ENCODE peak calls at places on chromosomes 2 and 18, in five cellular contexts. C is SW480, W is AG04450, V is tibial nerve, X is GM03348. Z is an unnamed sample.

GRCh38 chr2:20555954-20556353 is 94.9 kb downstream of the HS1BP3 start:
- DNase-seq in W (no peak), V (no peak), X (no peak), C (no peak), Z (no peak)

GRCh38 chr2:38966678-38967077 is 77.0 kb downstream of the ARHGEF33 start:
- DNase-seq in V (no peak), X (no peak), C (no peak), W (no peak), Z (peak; percentile 24)

GRCh38 chr2:215723011-215723410 is 287.1 kb upstream of the FN1 start:
- DNase-seq in X (no peak), W (no peak), C (no peak), V (no peak), Z (no peak)

GRCh38 chr2:66729391-66729790 is 294.5 kb downstream of the MEIS1 start:
- DNase-seq in W (no peak), X (peak; percentile 9), V (no peak), C (no peak), Z (no peak)

GRCh38 chr2:120722603-120723421 is 12.9 kb upstream of the GLI2 start:
- DNase-seq in W (no peak), X (peak; percentile 39), C (no peak), V (no peak), Z (no peak)

GRCh38 chr18:37662546-37663339 is 97.1 kb upstream of the CELF4 start:
- DNase-seq in V (no peak), X (no peak), C (no peak), W (no peak), Z (no peak)

GRCh38 chr2:71687412-71687811 is 234.1 kb downstream of the DYSF start:
- DNase-seq in V (no peak), C (no peak), X (no peak), W (no peak), Z (no peak)

GRCh38 chr2:68385232-68385906 is 20.3 kb downstream of the PLEK start:
- DNase-seq in V (no peak), C (no peak), W (no peak), X (no peak), Z (no peak)

GRCh38 chr18:8800041-8800441 is 94.7 kb downstream of the MTCL1 start:
- DNase-seq in W (peak; percentile 61), X (peak; percentile 66), V (no peak), C (no peak), Z (no peak)

GRCh38 chr2:48512071-48512470 is 17.9 kb upstream of the STON1 start:
- DNase-seq in C (no peak), X (no peak), W (no peak), V (no peak), Z (no peak)

GRCh38 chr18:43486462-43486861 is 209.2 kb upstream of the SYT4 start:
- DNase-seq in X (no peak), C (no peak), V (no peak), W (no peak), Z (no peak)

GRCh38 chr2:156343940-156344301 is 11.4 kb upstream of the NR4A2 start:
- DNase-seq in W (no peak), X (no peak), V (no peak), C (no peak), Z (peak; percentile 58)

GRCh38 chr2:588041-588645 is 89.1 kb downstream of the TMEM18 start:
- DNase-seq in C (no peak), X (no peak), V (no peak), W (no peak), Z (no peak)

GRCh38 chr2:3712841-3713503 is 9.6 kb downstream of the DCDC2C start:
- DNase-seq in C (no peak), W (peak; percentile 29), V (no peak), X (no peak), Z (no peak)

GRCh38 chr2:119545076-119545475 is 827 bp downstream of the CFAP221 start:
- DNase-seq in X (no peak), C (no peak), W (no peak), V (no peak), Z (no peak)

GRCh38 chr2:180799141-180799540 is 181.3 kb upstream of the UBE2E3 start:
- DNase-seq in V (no peak), X (no peak), C (no peak), W (no peak), Z (peak; percentile 32)

GRCh38 chr2:240457223-240458043 is 22.0 kb downstream of the GPC1 start:
- DNase-seq in V (no peak), X (no peak), W (no peak), C (no peak), Z (no peak)

GRCh38 chr2:174573621-174574081 is 24.0 kb downstream of the WIPF1 start:
- DNase-seq in C (no peak), V (no peak), W (no peak), X (no peak), Z (peak; percentile 84)

GRCh38 chr18:79302120-79302519 is 93.6 kb upstream of the NFATC1 start:
- DNase-seq in C (no peak), X (no peak), V (no peak), W (no peak), Z (no peak)

GRCh38 chr18:76620326-76620813 is 125.3 kb upstream of the ZNF516 start:
- DNase-seq in W (peak; percentile 42), V (peak; percentile 76), C (no peak), X (peak; percentile 90), Z (no peak)

GRCh38 chr2:207786956-207787516 is 17.3 kb upstream of the FZD5 start:
- DNase-seq in X (no peak), V (no peak), C (no peak), W (no peak), Z (no peak)

GRCh38 chr2:102514061-102514785 is 41.2 kb downstream of the SLC9A4 start:
- DNase-seq in C (peak; percentile 72), W (peak; percentile 66), X (peak; percentile 86), V (no peak), Z (peak; percentile 5)

GRCh38 chr2:170514140-170514539 is 201.0 kb upstream of the SP5 start:
- DNase-seq in V (no peak), W (no peak), C (no peak), X (no peak), Z (no peak)

GRCh38 chr2:70927138-70927537 is 8.6 kb upstream of the ATP6V1B1 start:
- DNase-seq in X (no peak), V (no peak), C (no peak), W (no peak), Z (no peak)

Z was measured in SK-MEL-5.